ENCODE peak calls at places on chromosomes 5 and 9, in five cellular contexts. J is stimulated activated CD4-positive, alpha-beta T cell treated with anti-CD3 and anti-CD28 coated beads, Interleukin-2, amount 100 ng/mL, for 24 hours; Y is T-helper 2 cell; U is aorta; G is NCI-H1417 treated with DMSO at 0.1 percent for 48 hours. D is an unnamed sample.

GRCh38 chr9:137665226-137665625 is 46.4 kb downstream of the EHMT1 start:
- DNase-seq in J (no peak), Y (no peak), U (no peak), G (no peak), D (no peak)

GRCh38 chr9:125412166-125412565 is 150.5 kb downstream of the GAPVD1 start:
- DNase-seq in J (no peak), Y (no peak), U (no peak), G (no peak), D (no peak)

GRCh38 chr5:152689275-152689711 is 284.2 kb upstream of the NMUR2 start:
- DNase-seq in J (no peak), Y (no peak), U (no peak), G (no peak), D (no peak)

GRCh38 chr9:37582548-37583157 is 6.5 kb upstream of the FBXO10 start:
- DNase-seq in J (no peak), Y (no peak), U (no peak), G (no peak), D (no peak)

GRCh38 chr9:34559616-34560546 is 29.6 kb downstream of the CNTFR start:
- DNase-seq in J (no peak), Y (no peak), U (peak; percentile 75), G (no peak), D (peak; percentile 59)

GRCh38 chr9:70429899-70430298 is 15.4 kb upstream of the KLF9 start:
- DNase-seq in J (no peak), Y (no peak), U (no peak), G (no peak), D (no peak)

GRCh38 chr9:114259800-114260523 is 62.9 kb upstream of the ORM1 start:
- DNase-seq in J (no peak), Y (no peak), U (no peak), G (no peak), D (no peak)

GRCh38 chr5:88890070-88890781 is 7.2 kb upstream of the MEF2C start:
- DNase-seq in J (no peak), Y (no peak), U (no peak), G (no peak), D (no peak)

GRCh38 chr5:126052120-126052519 is 371.1 kb upstream of the GRAMD2B start:
- DNase-seq in J (no peak), Y (no peak), U (no peak), G (no peak), D (no peak)

GRCh38 chr5:76547242-76547890 is 75.8 kb downstream of the F2RL2 start:
- DNase-seq in J (peak; percentile 48), Y (no peak), U (no peak), G (no peak), D (no peak)

GRCh38 chr9:132141364-132141947 is 20.4 kb upstream of the NTNG2 start:
- DNase-seq in J (no peak), Y (no peak), U (no peak), G (peak; percentile 53), D (no peak)

GRCh38 chr9:19690128-19690527 is 98.7 kb downstream of the SLC24A2 start:
- DNase-seq in J (no peak), Y (no peak), U (no peak), G (no peak), D (no peak)

GRCh38 chr5:172443441-172444109 is 10.8 kb downstream of the SH3PXD2B start:
- DNase-seq in J (peak; percentile 51), Y (peak; percentile 18), U (peak; percentile 97), G (no peak), D (peak; percentile 92)

GRCh38 chr5:179208706-179209358 is 136.4 kb downstream of the ADAMTS2 start:
- DNase-seq in J (no peak), Y (no peak), U (no peak), G (no peak), D (no peak)

GRCh38 chr5:168706655-168707069 is 127.5 kb upstream of the PANK3 start:
- DNase-seq in J (no peak), Y (no peak), U (peak; percentile 78), G (no peak), D (no peak)

GRCh38 chr5:59698207-59698606 is 195.3 kb downstream of the PDE4D start:
- DNase-seq in J (no peak), Y (no peak), U (no peak), G (no peak), D (no peak)

GRCh38 chr5:137320056-137321045 is 178.8 kb downstream of the SPOCK1 start:
- DNase-seq in J (no peak), Y (no peak), U (no peak), G (no peak), D (no peak)

GRCh38 chr5:160438316-160439204 is 16.9 kb downstream of the PTTG1 start:
- DNase-seq in J (peak; percentile 64), Y (peak; percentile 29), U (no peak), G (peak; percentile 72), D (no peak)

GRCh38 chr5:129904102-129904666 is at the start of gene CHSY3:
- DNase-seq in J (peak; percentile 25), Y (no peak), U (peak; percentile 96), G (no peak), D (peak; percentile 53)

GRCh38 chr9:107948086-107948485 is 458.5 kb upstream of the KLF4 start:
- DNase-seq in J (no peak), Y (no peak), U (no peak), G (no peak), D (no peak)

GRCh38 chr5:181232593-181232992 is 9.5 kb downstream of the TRIM41 start:
- DNase-seq in J (no peak), Y (no peak), U (no peak), G (no peak), D (no peak)

GRCh38 chr5:52269853-52270252 is 517.9 kb upstream of the ITGA1 start:
- DNase-seq in J (no peak), Y (no peak), U (no peak), G (peak; percentile 88), D (no peak)

GRCh38 chr9:19516348-19516747 is 107.5 kb downstream of the ACER2 start:
- DNase-seq in J (no peak), Y (no peak), U (no peak), G (no peak), D (no peak)

GRCh38 chr9:94612071-94612470 is 18.4 kb upstream of the FBP2 start:
- DNase-seq in J (no peak), Y (no peak), U (no peak), G (no peak), D (no peak)

GRCh38 chr9:6268830-6269397 is 53.3 kb downstream of the IL33 start:
- DNase-seq in J (no peak), Y (no peak), U (no peak), G (no peak), D (no peak)

GRCh38 chr5:179795863-179796833 is 2.4 kb downstream of the LTC4S start:
- DNase-seq in J (peak; percentile 71), Y (peak; percentile 50), U (peak; percentile 94), G (no peak), D (peak; percentile 74)

GRCh38 chr5:174355995-174356394 is 310.5 kb downstream of the NSG2 start:
- DNase-seq in J (no peak), Y (no peak), U (no peak), G (no peak), D (no peak)

GRCh38 chr5:59569158-59569557 is 324.4 kb downstream of the PDE4D start:
- DNase-seq in J (no peak), Y (no peak), U (no peak), G (no peak), D (no peak)

GRCh38 chr5:116699348-116699747 is 124.7 kb upstream of the SEMA6A start:
- DNase-seq in J (no peak), Y (no peak), U (no peak), G (no peak), D (no peak)

GRCh38 chr5:11182441-11183080 is 421.5 kb upstream of the DAP start:
- DNase-seq in J (no peak), Y (no peak), U (no peak), G (no peak), D (no peak)

GRCh38 chr5:126363658-126364057 is 59.6 kb upstream of the GRAMD2B start:
- DNase-seq in J (no peak), Y (no peak), U (no peak), G (no peak), D (no peak)

GRCh38 chr5:178201221-178201926 is 3.0 kb upstream of the HNRNPAB start:
- DNase-seq in J (no peak), Y (no peak), U (no peak), G (no peak), D (no peak)

D was measured in ovary.